ENCODE peak calls at places on chromosomes 5 and 9, in nine cellular contexts. L is mucosa of descending colon; K is nephron progenitor cell; P is fibroblast of the aortic adventitia; J is Calu3; G is CD8-positive, alpha-beta T cell; Z is neural crest cell; S is GM13976; V is SK-N-SH. T is an unnamed sample.

GRCh38 chr9:76610009-76610352 is 151.0 kb downstream of the GCNT1 start:
- DNase-seq in L (peak), K (no peak), P (peak), J (no peak), G (no peak), Z (no peak), S (no peak), V (no peak), T (no peak)

GRCh38 chr5:118681655-118682054 is 306.7 kb downstream of the DTWD2 start:
- DNase-seq in L (no peak), K (no peak), P (no peak), J (no peak), G (no peak), Z (no peak), S (no peak), V (no peak), T (no peak)

GRCh38 chr9:109968702-109969450 is 188.9 kb downstream of the PALM2AKAP2 start:
- DNase-seq in L (no peak), K (peak), P (peak), J (no peak), G (no peak), Z (no peak), S (no peak), V (no peak), T (peak)

GRCh38 chr5:166013417-166013816 is 2278.0 kb upstream of the WWC1 start:
- DNase-seq in L (no peak), K (no peak), P (no peak), J (no peak), G (no peak), Z (no peak), S (no peak), V (no peak), T (no peak)

GRCh38 chr9:6051511-6051950 is 36.1 kb upstream of the RANBP6 start:
- DNase-seq in L (no peak), K (no peak), P (no peak), J (no peak), G (no peak), Z (no peak), S (peak), V (no peak), T (peak)

GRCh38 chr5:14741131-14741530 is 76.6 kb downstream of the OTULIN start:
- DNase-seq in L (no peak), K (no peak), P (no peak), J (no peak), G (no peak), Z (no peak), S (no peak), V (no peak), T (no peak)

GRCh38 chr5:87002485-87002884 is 265.2 kb upstream of the RASA1 start:
- DNase-seq in L (no peak), K (no peak), P (no peak), J (no peak), G (no peak), Z (no peak), S (no peak), V (no peak), T (no peak)

GRCh38 chr5:140647042-140647341 is 438 bp downstream of the NDUFA2 start:
- DNase-seq in L (no peak), K (no peak), P (no peak), J (no peak), G (no peak), Z (no peak), S (no peak), V (no peak), T (no peak)

GRCh38 chr5:138725885-138726457 is 27.3 kb upstream of the CTNNA1 start:
- DNase-seq in L (no peak), K (no peak), P (peak), J (no peak), G (no peak), Z (peak), S (no peak), V (no peak), T (no peak)

GRCh38 chr9:16058131-16058549 is 505.3 kb downstream of the CCDC171 start:
- DNase-seq in L (no peak), K (no peak), P (peak), J (peak), G (no peak), Z (no peak), S (peak), V (no peak), T (peak)

GRCh38 chr9:113370806-113371325 is 5.9 kb downstream of the HDHD3 start:
- DNase-seq in L (no peak), K (no peak), P (no peak), J (no peak), G (no peak), Z (no peak), S (no peak), V (no peak), T (no peak)

GRCh38 chr9:4984171-4984570 is 901 bp upstream of the JAK2 start:
- DNase-seq in L (no peak), K (no peak), P (no peak), J (no peak), G (no peak), Z (no peak), S (no peak), V (no peak), T (no peak)

GRCh38 chr5:121741156-121741555 is 110.5 kb upstream of the FTMT start:
- DNase-seq in L (no peak), K (no peak), P (no peak), J (no peak), G (no peak), Z (no peak), S (no peak), V (no peak), T (peak)

GRCh38 chr5:4941957-4942830 is 197.9 kb upstream of the ADAMTS16 start:
- DNase-seq in L (no peak), K (peak), P (no peak), J (no peak), G (no peak), Z (peak), S (peak), V (peak), T (peak)

GRCh38 chr9:70080481-70081119 is 37.0 kb downstream of the MAMDC2 start:
- DNase-seq in L (no peak), K (no peak), P (peak), J (no peak), G (no peak), Z (no peak), S (no peak), V (no peak), T (no peak)

GRCh38 chr5:32083981-32084430 is 90.1 kb downstream of the GOLPH3 start:
- DNase-seq in L (no peak), K (no peak), P (no peak), J (no peak), G (no peak), Z (no peak), S (no peak), V (no peak), T (no peak)

GRCh38 chr9:92530893-92531292 is 4.9 kb downstream of the ECM2 start:
- DNase-seq in L (no peak), K (no peak), P (no peak), J (no peak), G (no peak), Z (no peak), S (no peak), V (no peak), T (no peak)

GRCh38 chr5:113338628-113339027 is 96.2 kb downstream of the TSSK1B start:
- DNase-seq in L (no peak), K (no peak), P (peak), J (no peak), G (no peak), Z (no peak), S (no peak), V (no peak), T (no peak)

GRCh38 chr9:127389391-127390242 is 7.4 kb upstream of the SLC2A8 start:
- DNase-seq in L (no peak), K (no peak), P (no peak), J (no peak), G (no peak), Z (no peak), S (no peak), V (no peak), T (no peak)

GRCh38 chr5:40409600-40409999 is 270.1 kb upstream of the PTGER4 start:
- DNase-seq in L (peak), K (no peak), P (no peak), J (no peak), G (peak), Z (no peak), S (no peak), V (no peak), T (peak)

GRCh38 chr5:172379481-172379880 is 74.8 kb downstream of the SH3PXD2B start:
- DNase-seq in L (no peak), K (no peak), P (no peak), J (no peak), G (no peak), Z (no peak), S (no peak), V (no peak), T (no peak)
- TF ChIP-seq CTCF in L (no peak), K (no peak), P (no peak), J (no peak), G (no peak), Z (no peak), S (no peak), V (no peak), T (no peak)

DNA sequence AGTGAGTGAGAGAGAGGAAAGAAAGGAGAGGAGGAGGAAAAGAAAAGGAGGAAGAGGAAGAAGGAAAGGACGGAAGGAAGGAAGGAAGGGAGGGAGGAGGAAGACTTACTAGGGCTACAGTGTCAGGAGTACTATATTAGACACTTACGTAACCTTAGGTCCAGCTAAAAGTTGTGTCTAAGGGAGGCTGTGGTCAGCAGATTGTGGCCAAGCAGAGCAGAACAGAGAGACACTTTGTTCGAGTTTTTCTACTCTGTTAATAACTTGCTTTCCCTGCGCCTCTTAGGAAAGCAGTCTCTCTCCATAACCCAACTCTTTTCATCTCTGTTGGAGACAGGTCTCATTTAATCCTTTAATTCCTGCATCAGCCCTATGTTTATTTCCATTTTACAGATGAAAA is 138.9 kb downstream of the KCNN2 start:
- DNase-seq in L (no peak), K (no peak), P (no peak), J (no peak), G (no peak), Z (no peak), S (no peak), V (no peak), T (no peak)
- TF ChIP-seq CTCF in L (no peak), K (no peak), P (no peak), J (no peak), G (no peak), Z (no peak), S (no peak), V (no peak), T (no peak)

DNA sequence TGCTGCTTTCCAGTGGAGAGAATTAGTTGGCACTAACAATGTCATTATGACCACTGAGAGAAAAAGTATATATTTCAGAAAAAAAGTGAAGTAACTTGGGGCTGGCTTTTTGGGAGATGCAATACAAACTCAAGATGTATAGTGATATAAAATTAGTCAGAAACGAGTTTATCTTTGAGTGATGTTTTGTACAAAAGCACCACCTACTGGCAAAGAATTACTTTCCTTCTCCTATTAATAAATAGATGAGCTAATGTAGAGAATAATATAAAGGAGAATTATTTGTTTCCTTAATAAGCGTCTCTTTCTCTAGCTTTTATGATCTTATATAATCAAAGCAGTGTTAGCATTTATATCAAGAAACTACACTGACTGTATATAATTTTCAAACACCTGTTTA is 158.8 kb downstream of the MEF2C start:
- DNase-seq in L (no peak), K (no peak), P (peak), J (no peak), G (no peak), Z (no peak), S (no peak), V (no peak), T (no peak)
- TF ChIP-seq CTCF in L (no peak), K (no peak), P (peak), J (peak), G (no peak), Z (peak), S (no peak), V (peak), T (no peak)

GRCh38 chr5:162567644-162568043 is 500.1 kb downstream of the GABRG2 start:
- DNase-seq in L (no peak), K (no peak), P (no peak), J (no peak), G (no peak), Z (no peak), S (no peak), V (no peak), T (no peak)
- TF ChIP-seq CTCF in L (no peak), K (no peak), P (no peak), J (no peak), G (no peak), Z (no peak), S (no peak), V (no peak), T (no peak)

DNA sequence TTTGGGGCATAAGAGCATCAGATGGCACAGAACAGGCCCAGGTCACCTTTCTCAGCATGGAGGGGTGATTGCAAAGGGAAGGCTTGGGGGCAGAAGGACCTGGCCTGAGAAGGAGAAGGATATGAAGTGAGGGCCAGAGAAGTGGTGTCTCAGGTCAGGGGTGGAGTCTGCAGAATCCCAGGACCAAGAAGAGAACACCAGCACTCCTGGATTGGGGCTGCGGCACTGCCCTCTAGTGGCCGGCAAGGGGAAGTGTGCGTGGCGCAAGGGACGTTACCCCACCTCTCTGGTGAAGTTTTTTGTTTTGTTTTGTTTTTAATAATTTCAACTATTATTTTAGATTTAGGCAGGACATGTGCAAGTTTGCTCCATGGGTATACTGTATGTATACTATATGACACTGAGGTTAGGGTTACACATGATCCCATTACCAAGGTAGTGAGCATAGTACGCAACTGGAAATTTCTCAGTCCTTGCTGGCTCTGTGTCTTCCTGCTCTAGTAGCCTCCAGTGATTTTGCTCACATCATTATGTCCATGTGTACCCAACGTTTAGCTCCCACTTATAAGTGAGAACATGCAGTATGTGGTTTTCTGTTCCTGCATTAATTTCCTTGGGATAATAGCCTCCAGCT is 1548.6 kb downstream of the EFNA5 start:
- DNase-seq in L (no peak), K (peak), P (peak), J (peak), G (no peak), Z (peak), S (peak), V (peak), T (peak)
- TF ChIP-seq CTCF in L (peak), K (peak), P (peak), J (peak), G (no peak), Z (peak), S (peak), V (peak), T (peak)

GRCh38 chr5:36777105-36777757 is 99.3 kb upstream of the NIPBL start:
- DNase-seq in L (no peak), K (peak), P (peak), J (peak), G (no peak), Z (peak), S (no peak), V (peak), T (peak)
- TF ChIP-seq CTCF in L (no peak), K (peak), P (peak), J (peak), G (no peak), Z (peak), S (no peak), V (peak), T (peak)

GRCh38 chr9:136287960-136288753 is 15.7 kb downstream of the CCDC187 start:
- DNase-seq in L (peak), K (no peak), P (no peak), J (no peak), G (no peak), Z (no peak), S (no peak), V (peak), T (no peak)
- TF ChIP-seq CTCF in L (no peak), K (no peak), P (no peak), J (no peak), G (no peak), Z (no peak), S (no peak), V (no peak), T (no peak)

DNA sequence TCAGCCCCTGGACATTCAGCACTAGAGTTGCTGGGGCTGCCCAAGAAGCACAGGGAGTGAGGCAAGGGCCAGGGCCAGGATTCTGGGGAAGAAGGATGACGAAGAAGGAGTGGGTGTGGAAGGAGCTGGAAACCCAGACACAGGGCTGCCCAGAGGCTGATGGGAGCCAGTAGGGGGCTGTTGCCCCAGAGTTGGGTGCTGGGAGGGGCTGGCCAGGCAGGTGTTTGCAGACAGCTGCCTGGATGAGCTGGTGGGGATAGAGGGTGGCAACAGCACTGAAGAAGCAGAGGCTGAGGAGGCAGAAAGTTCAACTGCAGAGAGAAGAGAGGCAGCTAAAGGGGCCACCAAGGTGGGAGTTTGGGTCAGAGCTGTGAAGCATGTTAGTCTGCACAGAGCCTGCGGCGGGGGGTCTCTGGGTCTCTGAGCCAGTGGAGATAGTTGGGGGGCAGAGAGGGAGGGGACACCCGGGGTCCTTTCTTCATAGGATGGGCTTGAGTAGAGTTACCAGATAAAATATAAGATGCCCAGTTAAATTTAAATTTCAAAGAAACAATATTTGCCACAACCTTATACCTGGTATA is 2.5 kb upstream of the AQP7 start:
- DNase-seq in L (no peak), K (no peak), P (peak), J (no peak), G (no peak), Z (no peak), S (no peak), V (no peak), T (no peak)
- TF ChIP-seq CTCF in L (no peak), K (no peak), P (no peak), J (no peak), G (no peak), Z (no peak), S (no peak), V (no peak), T (no peak)

T was measured in GM12865.